ENCODE peak calls at places on chromosomes 16 and 17, in seven cellular contexts. T is lung, E is AG04449, W is A549, O is spleen, B is GM12864, N is fibroblast of mammary gland. K is an unnamed sample.

GRCh38 chr16:65410801-65411200 is 288.9 kb upstream of the CDH11 start:
- DNase-seq in T (no peak), E (no peak), N (peak; percentile 12), O (no peak), W (no peak), B (no peak), K (no peak)

GRCh38 chr16:34801875-34802274 is 1342.5 kb downstream of the TP53TG3F start:
- DNase-seq in E (no peak), W (no peak), N (no peak), T (no peak), B (no peak), O (no peak), K (no peak)

GRCh38 chr16:67183284-67183626 is 508 bp downstream of the MATCAP1 start:
- DNase-seq in E (no peak), B (no peak), O (no peak), T (no peak), N (no peak), W (no peak), K (no peak)

GRCh38 chr17:29151567-29151966 is 28.6 kb downstream of the MYO18A start:
- DNase-seq in B (no peak), E (no peak), T (no peak), N (no peak), O (no peak), W (peak; percentile 58), K (no peak)

GRCh38 chr17:46020023-46020735 is 21.1 kb downstream of the STH start:
- DNase-seq in E (no peak), N (no peak), T (no peak), W (no peak), B (no peak), O (peak; percentile 91), K (no peak)

GRCh38 chr17:81509687-81510523 is 2.7 kb downstream of the ACTG1 start:
- DNase-seq in O (no peak), T (no peak), B (no peak), W (peak; percentile 53), N (peak; percentile 33), E (no peak), K (no peak)

GRCh38 chr17:48241131-48241591 is 133.6 kb downstream of the SNX11 start:
- DNase-seq in E (no peak), O (no peak), T (peak; percentile 37), B (peak; percentile 55), W (peak; percentile 90), N (peak; percentile 85), K (no peak)

GRCh38 chr17:34135841-34136240 is 119.2 kb upstream of the CCL2 start:
- DNase-seq in O (no peak), N (no peak), W (no peak), E (no peak), T (no peak), B (no peak), K (no peak)

GRCh38 chr17:238964-239259 is 57.5 kb upstream of the DOC2B start:
- DNase-seq in B (no peak), O (no peak), N (no peak), W (no peak), T (no peak), E (no peak), K (no peak)

GRCh38 chr17:67759355-67760171 is 41.8 kb downstream of the NOL11 start:
- DNase-seq in T (peak; percentile 29), E (peak; percentile 4), B (no peak), N (peak; percentile 18), O (peak; percentile 76), W (no peak), K (no peak)

GRCh38 chr17:64024781-64025731 is 4.6 kb upstream of the ICAM2 start:
- DNase-seq in N (peak; percentile 19), B (no peak), O (no peak), T (no peak), E (no peak), W (no peak), K (no peak)

GRCh38 chr16:78844028-78844427 is 744.6 kb downstream of the WWOX start:
- DNase-seq in E (no peak), T (no peak), W (no peak), O (no peak), B (no peak), N (no peak), K (no peak)

GRCh38 chr17:27918498-27918897 is 25.3 kb upstream of the LYRM9 start:
- DNase-seq in O (no peak), N (no peak), T (no peak), E (no peak), B (no peak), W (no peak), K (no peak)

GRCh38 chr17:37406635-37407455 is at the start of the genes ACACA and TADA2A:
- DNase-seq in E (no peak), B (peak; percentile 24), N (peak; percentile 72), W (peak; percentile 89), O (peak; percentile 95), T (peak; percentile 79), K (no peak)

GRCh38 chr16:1107731-1108130 is 11.7 kb upstream of the C1QTNF8 start:
- DNase-seq in N (no peak), O (no peak), W (no peak), T (no peak), E (no peak), B (no peak), K (no peak)

GRCh38 chr16:76639685-76640289 is 362.6 kb downstream of the CNTNAP4 start:
- DNase-seq in N (peak; percentile 84), E (no peak), T (no peak), W (peak; percentile 35), O (no peak), B (peak; percentile 3), K (no peak)

GRCh38 chr17:69501591-69502468 is 87.3 kb downstream of the MAP2K6 start:
- DNase-seq in E (no peak), N (peak; percentile 77), O (no peak), T (peak; percentile 44), W (peak; percentile 63), B (no peak), K (no peak)

GRCh38 chr16:50213939-50214519 is 52.3 kb upstream of the ADCY7 start:
- DNase-seq in T (no peak), E (no peak), N (peak; percentile 62), B (no peak), W (peak; percentile 56), O (no peak), K (peak; percentile 17)

GRCh38 chr16:30353438-30354129 is 1.5 kb downstream of the CD2BP2 start:
- DNase-seq in N (no peak), T (no peak), W (no peak), E (no peak), B (no peak), O (peak; percentile 74), K (no peak)

GRCh38 chr17:38325221-38325851 is 18.4 kb downstream of the GPR179 start:
- DNase-seq in W (no peak), T (no peak), N (no peak), B (no peak), E (no peak), O (peak; percentile 12), K (no peak)

GRCh38 chr17:17300624-17301568 is 2.3 kb upstream of the NT5M start:
- DNase-seq in B (no peak), T (no peak), W (peak; percentile 95), O (peak; percentile 86), E (no peak), N (peak; percentile 61), K (no peak)

GRCh38 chr16:68681038-68681437 is 35.9 kb downstream of the CDH3 start:
- DNase-seq in T (no peak), W (no peak), E (no peak), B (no peak), O (no peak), N (no peak), K (no peak)

GRCh38 chr17:12574525-12574924 is 91.2 kb upstream of the MYOCD start:
- DNase-seq in N (no peak), B (no peak), T (no peak), E (no peak), O (no peak), W (no peak), K (no peak)
- TF ChIP-seq CTCF in N (no peak), B (no peak), T (no peak), E (no peak), O (no peak), W (no peak), K (no peak)

GRCh38 chr17:42341568-42341967 is 46.7 kb downstream of the STAT3 start:
- DNase-seq in N (no peak), T (no peak), O (no peak), B (no peak), W (no peak), E (no peak), K (no peak)

GRCh38 chr17:42340691-42341127 is 47.5 kb downstream of the STAT3 start:
- DNase-seq in O (no peak), N (peak; percentile 34), W (no peak), B (no peak), T (no peak), E (no peak), K (no peak)

GRCh38 chr17:42334667-42335066 is 46.4 kb downstream of the STAT5A start:
- DNase-seq in O (no peak), T (no peak), W (no peak), B (no peak), N (no peak), E (no peak), K (no peak)

GRCh38 chr17:42339221-42339620 is 49.0 kb downstream of the STAT3 start:
- DNase-seq in W (no peak), O (no peak), T (no peak), E (no peak), N (no peak), B (no peak), K (no peak)

DNA sequence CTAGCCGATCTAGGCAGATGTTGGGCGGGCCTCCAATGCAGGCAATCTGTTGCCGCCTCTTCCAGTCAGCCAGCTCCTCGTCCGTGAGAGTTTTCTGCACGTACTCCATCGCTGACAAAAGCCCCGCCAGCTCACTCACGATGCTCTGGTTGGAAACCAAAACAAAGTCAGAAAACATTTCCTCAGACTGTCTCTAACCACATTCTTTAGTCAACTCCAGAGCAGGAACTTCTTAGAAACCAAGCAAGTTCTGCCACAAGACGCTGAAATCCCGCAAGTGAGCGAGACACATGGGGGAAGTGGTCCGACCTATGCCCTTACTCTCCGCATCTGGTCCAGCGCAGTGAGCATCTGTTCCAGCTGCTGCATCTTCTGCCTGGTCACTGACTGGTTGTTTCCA is 49.1 kb downstream of the STAT5A start:
- DNase-seq in W (no peak), T (no peak), B (peak; percentile 83), N (peak; percentile 79), O (no peak), E (peak; percentile 59), K (peak; percentile 96)
- H3K4me3 ChIP-seq in W (no peak overlapping the region), T (no peak overlapping the region), B (no peak overlapping the region), N (no peak overlapping the region), O (no peak overlapping the region), E (no peak overlapping the region), K (no peak overlapping the region)

GRCh38 chr16:72721981-72722380 is 325.9 kb downstream of the ZFHX3 start:
- DNase-seq in E (no peak), W (no peak), B (no peak), O (no peak), T (no peak), N (no peak), K (no peak)
- TF ChIP-seq CTCF in E (no peak), W (no peak), B (no peak), O (no peak), T (no peak), N (no peak), K (no peak)

GRCh38 chr17:62057696-62058095 is 7.4 kb downstream of the MED13 start:
- DNase-seq in W (no peak), T (no peak), B (no peak), E (no peak), N (no peak), O (no peak), K (no peak)
- H3K4me3 ChIP-seq in W (no peak overlapping the region), T (no peak overlapping the region), B (no peak overlapping the region), E (no peak overlapping the region), N (no peak overlapping the region), O (no peak overlapping the region), K (no peak overlapping the region)

GRCh38 chr16:85027968-85028637 is 508 bp downstream of the KIAA0513 start:
- DNase-seq in B (no peak), N (no peak), T (no peak), W (no peak), E (no peak), O (no peak), K (no peak)
- TF ChIP-seq CTCF in B (peak; percentile 39), N (no peak), T (no peak), W (no peak), E (peak; percentile 38), O (peak; percentile 20), K (peak; percentile 30)